ENCODE peak calls at places on chromosomes 6 and 20, in nine cellular contexts. Y is neuronal stem cell, C is left ventricle myocardium inferior, E is HCT116, W is heart right ventricle, N is aorta, H is small intestine, V is IMR-90, P is neural progenitor cell. J is an unnamed sample.

GRCh38 chr6:15843764-15844163 is 180.9 kb upstream of the DTNBP1 start:
- DNase-seq in Y (no peak), C (no peak), E (no peak), W (no peak), N (no peak), H (no peak), V (no peak), P (no peak), J (no peak)

GRCh38 chr6:146361367-146361924 is 182.2 kb upstream of the RAB32 start:
- DNase-seq in Y (no peak), C (peak; percentile 40), E (no peak), W (peak; percentile 18), N (no peak), H (no peak), V (no peak), P (no peak), J (no peak)

GRCh38 chr6:39887692-39888450 is 46.4 kb downstream of the MOCS1 start:
- DNase-seq in Y (no peak), C (peak; percentile 79), E (no peak), W (peak; percentile 80), N (peak; percentile 96), H (no peak), V (peak; percentile 95), P (peak; percentile 18), J (no peak)

GRCh38 chr6:1995521-1996110 is 249.8 kb downstream of the GMDS start:
- DNase-seq in Y (no peak), C (no peak), E (peak; percentile 0), W (no peak), N (no peak), H (no peak), V (peak; percentile 66), P (no peak), J (no peak)

GRCh38 chr6:89826029-89826528 is 3.6 kb upstream of the CASP8AP2 start:
- DNase-seq in Y (no peak), C (no peak), E (no peak), W (no peak), N (no peak), H (no peak), V (peak; percentile 73), P (no peak), J (no peak)

GRCh38 chr20:56628015-56628872 is 862 bp upstream of the TFAP2C start:
- DNase-seq in Y (no peak), C (no peak), E (no peak), W (peak; percentile 12), N (no peak), H (no peak), V (no peak), P (peak; percentile 83), J (no peak)

GRCh38 chr6:85472744-85473143 is 22.9 kb downstream of the NT5E start:
- DNase-seq in Y (no peak), C (no peak), E (no peak), W (no peak), N (no peak), H (no peak), V (peak; percentile 61), P (no peak), J (no peak)

GRCh38 chr20:11373391-11373790 is 544.3 kb upstream of the BTBD3 start:
- DNase-seq in Y (no peak), C (no peak), E (no peak), W (no peak), N (no peak), H (no peak), V (no peak), P (no peak), J (peak; percentile 67)

GRCh38 chr20:6381887-6382286 is 259.1 kb upstream of the FERMT1 start:
- DNase-seq in Y (peak; percentile 20), C (no peak), E (no peak), W (no peak), N (no peak), H (no peak), V (peak; percentile 44), P (peak; percentile 75), J (no peak)

GRCh38 chr20:38303908-38304379 is at the start of gene BPI:
- DNase-seq in Y (no peak), C (peak; percentile 27), E (no peak), W (no peak), N (no peak), H (no peak), V (no peak), P (no peak), J (no peak)

GRCh38 chr20:57783196-57783595 is 73.4 kb upstream of the PMEPA1 start:
- DNase-seq in Y (no peak), C (no peak), E (no peak), W (no peak), N (no peak), H (no peak), V (no peak), P (no peak), J (no peak)

GRCh38 chr6:63556369-63556768 is 15.9 kb upstream of the LOC128125822 start:
- DNase-seq in Y (no peak), C (no peak), E (no peak), W (no peak), N (no peak), H (no peak), V (no peak), P (no peak), J (no peak)
- H3K27me3 ChIP-seq in Y (no peaks in the 10 kb centered on the region), C (no peaks in the 10 kb centered on the region), E (no peaks in the 10 kb centered on the region), W (no peaks in the 10 kb centered on the region), N (no peaks in the 10 kb centered on the region), H (no peaks in the 10 kb centered on the region), V (no peaks in the 10 kb centered on the region), P (no peaks in the 10 kb centered on the region), J (no peaks in the 10 kb centered on the region)

GRCh38 chr6:34667481-34668238 is 28.9 kb downstream of the ILRUN start:
- DNase-seq in Y (no peak), C (no peak), E (no peak), W (no peak), N (no peak), H (no peak), V (no peak), P (no peak), J (no peak)
- H3K4me1 ChIP-seq in Y (no peaks in the 10 kb centered on the region), C (peaks cover 64% of the 10 kb centered on the region), E (peaks cover 44% of the 10 kb centered on the region), W (peaks cover 57% of the 10 kb centered on the region), N (no peaks in the 10 kb centered on the region), H (peaks cover 5% of the 10 kb centered on the region), V (peaks cover 21% of the 10 kb centered on the region), P (no peaks in the 10 kb centered on the region), J (peaks cover 67% of the 10 kb centered on the region)

DNA sequence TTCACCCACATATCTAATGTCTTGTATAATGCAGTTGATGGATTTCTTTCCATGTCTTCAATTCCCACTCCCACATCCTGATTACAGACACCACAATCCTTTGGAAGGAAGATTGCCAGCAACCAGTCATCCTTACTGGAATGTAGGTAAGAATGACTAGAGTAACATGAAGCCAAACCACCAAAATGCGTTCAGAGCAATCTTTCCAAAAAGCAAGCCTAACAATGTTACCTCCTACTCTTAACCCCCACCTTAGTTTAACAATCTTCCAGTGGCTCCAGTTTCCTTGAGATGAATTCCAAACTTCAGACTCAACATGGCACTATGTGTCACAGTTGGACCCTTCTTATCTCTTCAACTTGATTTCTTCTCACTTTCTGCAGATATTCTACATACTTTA is 685.6 kb downstream of the DOK5 start:
- DNase-seq in Y (no peak), C (no peak), E (no peak), W (no peak), N (no peak), H (no peak), V (no peak), P (no peak), J (no peak)
- H3K9me3 ChIP-seq in Y (no peaks in the 10 kb centered on the region), C (peaks cover 12% of the 10 kb centered on the region), E (peaks cover 33% of the 10 kb centered on the region), W (peaks cover 2% of the 10 kb centered on the region), N (no peaks in the 10 kb centered on the region), H (no peaks in the 10 kb centered on the region), V (peaks cover 11% of the 10 kb centered on the region), P (no peaks in the 10 kb centered on the region), J (no peaks in the 10 kb centered on the region)

GRCh38 chr20:63257629-63258028 is 3.4 kb upstream of the NKAIN4 start:
- DNase-seq in Y (no peak), C (no peak), E (no peak), W (no peak), N (no peak), H (no peak), V (no peak), P (no peak), J (no peak)
- H3K27me3 ChIP-seq in Y (no peaks in the 10 kb centered on the region), C (peaks cover 91% of the 10 kb centered on the region), E (no peaks in the 10 kb centered on the region), W (peaks cover 81% of the 10 kb centered on the region), N (no peaks in the 10 kb centered on the region), H (peaks cover 19% of the 10 kb centered on the region), V (peaks cover 91% of the 10 kb centered on the region), P (peaks cover 26% of the 10 kb centered on the region), J (peaks cover 79% of the 10 kb centered on the region)

DNA sequence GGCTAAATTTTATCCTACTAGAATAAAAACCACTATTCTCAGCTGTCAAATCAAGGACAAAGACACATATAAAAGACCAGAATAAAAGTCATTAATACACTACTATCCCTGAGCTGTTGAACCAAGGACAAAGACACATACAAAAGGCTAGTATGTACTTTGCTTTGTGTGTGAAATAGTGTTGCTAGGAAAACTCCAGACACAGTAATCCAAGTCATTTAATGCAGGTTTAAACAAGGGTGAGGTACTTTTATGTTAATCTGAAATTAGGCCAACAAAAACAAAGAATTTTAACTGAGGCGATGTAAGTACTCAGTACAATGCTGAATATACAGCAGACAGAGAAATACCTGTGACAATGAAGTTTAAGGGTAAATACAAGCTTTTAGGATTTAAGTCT is 18.9 kb downstream of the GCLC start:
- DNase-seq in Y (no peak), C (no peak), E (no peak), W (no peak), N (no peak), H (no peak), V (no peak), P (no peak), J (no peak)
- H3K4me1 ChIP-seq in Y (peaks cover 23% of the 10 kb centered on the region), C (peaks cover 80% of the 10 kb centered on the region), E (peaks cover 15% of the 10 kb centered on the region), W (peaks cover 84% of the 10 kb centered on the region), N (peaks cover 1% of the 10 kb centered on the region), H (peaks cover 3% of the 10 kb centered on the region), V (peaks cover 27% of the 10 kb centered on the region), P (peaks cover 59% of the 10 kb centered on the region), J (peaks cover 79% of the 10 kb centered on the region)

J was measured in HAP-1.